ENCODE peak calls at places on chromosomes 16 and 17, in seven cellular contexts. One of them, this sample, is unnamed.

GRCh38 chr17:4900231-4901107 is 1.1 kb downstream of the C17orf107 start:
- DNase-seq in neural crest cell: no peak
- DNase-seq in prostate gland: no peak
- DNase-seq in uterus: no peak
- DNase-seq in B cell: peak; percentile 74
- DNase-seq in AG10803: no peak
- DNase-seq in GM10248: no peak
- DNase-seq in this sample: no peak

GRCh38 chr16:4532238-4532637 is 6.3 kb downstream of the CDIP1 start:
- DNase-seq in prostate gland: no peak
- DNase-seq in uterus: no peak
- DNase-seq in neural crest cell: no peak
- DNase-seq in AG10803: no peak
- DNase-seq in GM10248: no peak
- DNase-seq in B cell: no peak
- DNase-seq in this sample: no peak

GRCh38 chr17:16584273-16584995 is 15.4 kb upstream of the ZNF287 start:
- DNase-seq in AG10803: peak; percentile 86
- DNase-seq in neural crest cell: peak; percentile 97
- DNase-seq in B cell: peak; percentile 85
- DNase-seq in prostate gland: peak; percentile 87
- DNase-seq in uterus: peak; percentile 92
- DNase-seq in GM10248: peak; percentile 89
- DNase-seq in this sample: peak; percentile 92

GRCh38 chr17:14203392-14203791 is 33.3 kb downstream of the CDRT15 start:
- DNase-seq in prostate gland: no peak
- DNase-seq in B cell: no peak
- DNase-seq in uterus: no peak
- DNase-seq in GM10248: no peak
- DNase-seq in AG10803: no peak
- DNase-seq in neural crest cell: no peak
- DNase-seq in this sample: no peak

GRCh38 chr17:16106161-16106891 is 106.7 kb downstream of the TTC19 start:
- DNase-seq in GM10248: no peak
- DNase-seq in B cell: no peak
- DNase-seq in uterus: peak; percentile 74
- DNase-seq in neural crest cell: no peak
- DNase-seq in AG10803: peak; percentile 55
- DNase-seq in prostate gland: no peak
- DNase-seq in this sample: no peak

GRCh38 chr17:42071810-42072209 is 21.4 kb upstream of the C17orf113 start:
- DNase-seq in AG10803: no peak
- DNase-seq in uterus: no peak
- DNase-seq in B cell: no peak
- DNase-seq in GM10248: no peak
- DNase-seq in prostate gland: no peak
- DNase-seq in neural crest cell: no peak
- DNase-seq in this sample: no peak

GRCh38 chr16:31253642-31254045 is 6.1 kb upstream of the ITGAM start:
- DNase-seq in GM10248: no peak
- DNase-seq in prostate gland: no peak
- DNase-seq in B cell: no peak
- DNase-seq in AG10803: no peak
- DNase-seq in uterus: no peak
- DNase-seq in neural crest cell: no peak
- DNase-seq in this sample: no peak

GRCh38 chr16:51994597-51994996 is 552.3 kb downstream of the TOX3 start:
- DNase-seq in prostate gland: peak; percentile 71
- DNase-seq in neural crest cell: no peak
- DNase-seq in AG10803: peak; percentile 5
- DNase-seq in GM10248: no peak
- DNase-seq in uterus: no peak
- DNase-seq in B cell: no peak
- DNase-seq in this sample: no peak

GRCh38 chr16:10876799-10877341 is at the start of gene CIITA:
- DNase-seq in AG10803: peak; percentile 84
- DNase-seq in B cell: peak; percentile 79
- DNase-seq in prostate gland: no peak
- DNase-seq in uterus: peak; percentile 55
- DNase-seq in neural crest cell: no peak
- DNase-seq in GM10248: peak; percentile 86
- DNase-seq in this sample: peak; percentile 84

GRCh38 chr16:24700549-24701392 is 28.7 kb upstream of the TNRC6A start:
- DNase-seq in GM10248: no peak
- DNase-seq in uterus: peak; percentile 94
- DNase-seq in B cell: no peak
- DNase-seq in neural crest cell: no peak
- DNase-seq in prostate gland: peak; percentile 77
- DNase-seq in AG10803: peak; percentile 99
- DNase-seq in this sample: no peak
- TF ChIP-seq CTCF in GM10248: no peak
- TF ChIP-seq CTCF in uterus: peak; percentile 17
- TF ChIP-seq CTCF in B cell: no peak
- TF ChIP-seq CTCF in neural crest cell: no peak
- TF ChIP-seq CTCF in prostate gland: no peak
- TF ChIP-seq CTCF in AG10803: peak; percentile 55
- TF ChIP-seq CTCF in this sample: no peak

GRCh38 chr17:81401727-81402529 is 6.7 kb downstream of the BAHCC1 start:
- DNase-seq in GM10248: peak; percentile 52
- DNase-seq in B cell: peak; percentile 80
- DNase-seq in prostate gland: no peak
- DNase-seq in uterus: no peak
- DNase-seq in AG10803: peak; percentile 51
- DNase-seq in neural crest cell: peak; percentile 43
- DNase-seq in this sample: peak; percentile 65
- TF ChIP-seq CTCF in GM10248: peak; percentile 16
- TF ChIP-seq CTCF in B cell: peak; percentile 22
- TF ChIP-seq CTCF in prostate gland: no peak
- TF ChIP-seq CTCF in uterus: no peak
- TF ChIP-seq CTCF in AG10803: peak; percentile 39
- TF ChIP-seq CTCF in neural crest cell: peak; percentile 36
- TF ChIP-seq CTCF in this sample: no peak

GRCh38 chr17:38871992-38872605 is 2.2 kb downstream of the LASP1 start:
- DNase-seq in uterus: no peak
- DNase-seq in prostate gland: no peak
- DNase-seq in AG10803: no peak
- DNase-seq in neural crest cell: no peak
- DNase-seq in B cell: no peak
- DNase-seq in GM10248: no peak
- DNase-seq in this sample: no peak
- TF ChIP-seq CTCF in uterus: no peak
- TF ChIP-seq CTCF in prostate gland: no peak
- TF ChIP-seq CTCF in AG10803: no peak
- TF ChIP-seq CTCF in neural crest cell: no peak
- TF ChIP-seq CTCF in B cell: no peak
- TF ChIP-seq CTCF in GM10248: no peak
- TF ChIP-seq CTCF in this sample: no peak

DNA sequence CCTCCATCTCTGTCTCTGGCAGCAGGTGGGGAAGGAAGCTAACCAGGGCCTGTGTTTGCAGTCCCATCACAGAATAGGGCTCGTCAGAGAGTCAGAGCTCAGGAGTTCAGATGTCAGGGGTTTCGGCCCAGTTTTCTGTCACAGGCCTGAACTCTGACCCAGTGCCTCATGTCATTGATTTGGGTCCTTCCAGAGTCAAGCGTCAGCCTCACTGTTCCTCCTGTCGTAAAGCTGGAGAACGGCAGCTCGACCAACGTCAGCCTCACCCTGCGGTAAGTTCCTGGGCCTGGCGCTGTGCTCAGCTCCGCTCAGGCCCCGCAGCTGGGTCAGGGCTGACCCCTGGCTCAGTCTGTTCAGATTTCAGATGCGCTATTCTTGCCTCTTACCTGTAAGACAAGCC is 10.7 kb downstream of the CTNS start:
- DNase-seq in B cell: no peak
- DNase-seq in GM10248: no peak
- DNase-seq in neural crest cell: no peak
- DNase-seq in AG10803: no peak
- DNase-seq in prostate gland: no peak
- DNase-seq in uterus: no peak
- DNase-seq in this sample: no peak
- TF ChIP-seq CTCF in B cell: no peak
- TF ChIP-seq CTCF in GM10248: no peak
- TF ChIP-seq CTCF in neural crest cell: no peak
- TF ChIP-seq CTCF in AG10803: no peak
- TF ChIP-seq CTCF in prostate gland: no peak
- TF ChIP-seq CTCF in uterus: no peak
- TF ChIP-seq CTCF in this sample: no peak

DNA sequence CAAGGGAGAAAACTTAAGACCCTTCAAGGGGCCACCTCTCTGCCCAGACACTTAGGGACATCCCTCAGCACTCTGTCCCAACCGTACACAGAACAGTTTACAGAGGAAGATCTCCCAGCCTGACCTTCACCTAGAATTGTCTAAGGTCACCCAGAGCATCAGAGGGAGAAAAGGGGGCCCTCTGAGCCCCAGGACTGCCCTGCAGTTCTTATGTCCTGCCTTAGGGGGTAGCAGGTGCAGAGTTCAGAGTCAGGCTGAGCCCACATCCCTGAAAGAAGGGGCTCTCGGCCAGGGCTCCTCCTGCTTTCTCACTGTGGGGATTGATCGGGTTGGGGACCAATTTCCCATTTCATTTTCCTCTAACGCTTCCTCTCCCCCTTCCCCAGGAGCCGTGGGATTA is 15.4 kb downstream of the CA4 start:
- DNase-seq in AG10803: no peak
- DNase-seq in prostate gland: no peak
- DNase-seq in GM10248: no peak
- DNase-seq in uterus: no peak
- DNase-seq in B cell: no peak
- DNase-seq in neural crest cell: no peak
- DNase-seq in this sample: peak; percentile 9
- TF ChIP-seq CTCF in AG10803: no peak
- TF ChIP-seq CTCF in prostate gland: no peak
- TF ChIP-seq CTCF in GM10248: no peak
- TF ChIP-seq CTCF in uterus: no peak
- TF ChIP-seq CTCF in B cell: no peak
- TF ChIP-seq CTCF in neural crest cell: no peak
- TF ChIP-seq CTCF in this sample: no peak

GRCh38 chr17:50262001-50262794 is 12.1 kb upstream of the TMEM92 start:
- DNase-seq in AG10803: no peak
- DNase-seq in B cell: no peak
- DNase-seq in GM10248: peak; percentile 8
- DNase-seq in neural crest cell: no peak
- DNase-seq in prostate gland: no peak
- DNase-seq in uterus: no peak
- DNase-seq in this sample: peak; percentile 26
- TF ChIP-seq CTCF in AG10803: no peak
- TF ChIP-seq CTCF in B cell: no peak
- TF ChIP-seq CTCF in GM10248: no peak
- TF ChIP-seq CTCF in neural crest cell: no peak
- TF ChIP-seq CTCF in prostate gland: no peak
- TF ChIP-seq CTCF in uterus: no peak
- TF ChIP-seq CTCF in this sample: no peak

GRCh38 chr16:27922433-27922832 is 141.1 kb downstream of the GSG1L start:
- DNase-seq in prostate gland: no peak
- DNase-seq in B cell: no peak
- DNase-seq in uterus: no peak
- DNase-seq in neural crest cell: no peak
- DNase-seq in AG10803: no peak
- DNase-seq in GM10248: no peak
- DNase-seq in this sample: no peak

GRCh38 chr16:27918755-27919154 is 144.8 kb downstream of the GSG1L start:
- DNase-seq in prostate gland: no peak
- DNase-seq in neural crest cell: no peak
- DNase-seq in B cell: no peak
- DNase-seq in AG10803: peak; percentile 2
- DNase-seq in uterus: no peak
- DNase-seq in GM10248: no peak
- DNase-seq in this sample: no peak

GRCh38 chr16:27917953-27918352 is 145.6 kb downstream of the GSG1L start:
- DNase-seq in prostate gland: no peak
- DNase-seq in AG10803: no peak
- DNase-seq in neural crest cell: no peak
- DNase-seq in GM10248: no peak
- DNase-seq in B cell: no peak
- DNase-seq in uterus: no peak
- DNase-seq in this sample: no peak

GRCh38 chr16:27921134-27921533 is 142.4 kb downstream of the GSG1L start:
- DNase-seq in GM10248: no peak
- DNase-seq in AG10803: no peak
- DNase-seq in neural crest cell: no peak
- DNase-seq in uterus: no peak
- DNase-seq in prostate gland: no peak
- DNase-seq in B cell: no peak
- DNase-seq in this sample: no peak

GRCh38 chr16:27920391-27920891 is 143.1 kb downstream of the GSG1L start:
- DNase-seq in B cell: no peak
- DNase-seq in GM10248: no peak
- DNase-seq in AG10803: no peak
- DNase-seq in neural crest cell: peak; percentile 38
- DNase-seq in prostate gland: peak; percentile 23
- DNase-seq in uterus: no peak
- DNase-seq in this sample: no peak
- TF ChIP-seq CTCF in B cell: no peak
- TF ChIP-seq CTCF in GM10248: no peak
- TF ChIP-seq CTCF in AG10803: no peak
- TF ChIP-seq CTCF in neural crest cell: peak; percentile 62
- TF ChIP-seq CTCF in prostate gland: no peak
- TF ChIP-seq CTCF in uterus: no peak
- TF ChIP-seq CTCF in this sample: no peak

This sample was measured in GM13976.